ENCODE peak calls at places on chromosomes 4 and X, in six cellular contexts. Q, T, J, W, V and S are unnamed samples.

GRCh38 chr4:63036159-63036866 is 1372.9 kb downstream of the TECRL start:
- DNase-seq in W (no peak), J (no peak), V (no peak), Q (no peak), T (no peak), S (no peak)

GRCh38 chr4:102429553-102429952 is 71.6 kb upstream of the NFKB1 start:
- DNase-seq in Q (no peak), W (no peak), V (peak; percentile 80), T (peak; percentile 99), J (no peak), S (no peak)

GRCh38 chrX:26851981-26852380 is 611.2 kb downstream of the PPP4R3C start:
- DNase-seq in W (no peak), V (peak; percentile 50), T (peak; percentile 2), Q (no peak), J (no peak), S (no peak)

GRCh38 chr4:20456416-20456815 is 204.7 kb downstream of the SLIT2 start:
- DNase-seq in J (no peak), V (peak; percentile 3), Q (no peak), W (no peak), T (peak; percentile 63), S (no peak)

GRCh38 chrX:31435592-31435991 is 363.8 kb upstream of the FTHL17 start:
- DNase-seq in V (no peak), J (no peak), Q (no peak), T (no peak), W (peak; percentile 1), S (no peak)

GRCh38 chrX:15761564-15762191 is 23.6 kb downstream of the CA5B start:
- DNase-seq in W (peak; percentile 59), T (no peak), Q (no peak), J (no peak), V (peak; percentile 20), S (no peak)

GRCh38 chr4:68372588-68372987 is 22.7 kb upstream of the YTHDC1 start:
- DNase-seq in J (no peak), W (no peak), V (peak; percentile 29), T (peak; percentile 78), Q (no peak), S (no peak)

GRCh38 chr4:101232074-101232776 is 115.1 kb downstream of the PPP3CA start:
- DNase-seq in Q (peak; percentile 61), J (no peak), W (no peak), T (peak; percentile 87), V (peak; percentile 89), S (no peak)

GRCh38 chrX:14897042-14897441 is 23.8 kb downstream of the MOSPD2 start:
- DNase-seq in Q (no peak), T (no peak), W (no peak), V (no peak), J (no peak), S (no peak)

GRCh38 chr4:172850838-172851237 is 317.8 kb upstream of the GALNT7 start:
- DNase-seq in J (no peak), V (peak; percentile 95), T (peak; percentile 92), Q (peak; percentile 71), W (no peak), S (no peak)

GRCh38 chrX:115499112-115499805 is 61.7 kb upstream of the PLS3 start:
- DNase-seq in Q (no peak), T (no peak), J (no peak), V (peak; percentile 44), W (no peak), S (no peak)

GRCh38 chrX:134186362-134187121 is 50.4 kb upstream of the CCDC160 start:
- DNase-seq in V (no peak), J (no peak), Q (no peak), W (no peak), T (peak; percentile 14), S (no peak)

GRCh38 chr4:104418313-104418712 is 76.4 kb downstream of the CXXC4 start:
- DNase-seq in T (peak; percentile 61), V (no peak), W (no peak), J (no peak), Q (no peak), S (no peak)